ENCODE peak calls at places on chromosomes 3 and 15, in six cellular contexts. N is PC-9, U is fibroblast of the aortic adventitia, A is lower leg skin, O is foreskin fibroblast, B is GM12878. S is an unnamed sample.

GRCh38 chr3:86954226-86954625 is 36.7 kb downstream of the VGLL3 start:
- DNase-seq in O (no peak), N (peak), U (no peak), B (no peak), A (no peak), S (no peak)

GRCh38 chr3:120129718-120130117 is 35.5 kb upstream of the GSK3B start:
- DNase-seq in B (no peak), A (no peak), O (peak), N (no peak), U (no peak), S (no peak)

GRCh38 chr3:138949002-138949418 is 2.0 kb downstream of the FOXL2NB start:
- DNase-seq in U (no peak), N (no peak), B (no peak), A (peak), O (no peak), S (no peak)

GRCh38 chr15:56946150-56946549 is 27.7 kb downstream of the TCF12 start:
- DNase-seq in N (no peak), B (no peak), O (no peak), A (no peak), U (no peak), S (no peak)

GRCh38 chr3:99637381-99638111 is 848 bp upstream of the COL8A1 start:
- DNase-seq in U (peak), A (no peak), O (peak), B (no peak), N (peak), S (peak)

GRCh38 chr3:111286749-111287148 is 215.1 kb downstream of the NECTIN3 start:
- DNase-seq in B (no peak), A (no peak), U (no peak), O (no peak), N (no peak), S (no peak)

GRCh38 chr15:86892774-86893449 is 813.2 kb downstream of the AGBL1 start:
- DNase-seq in N (no peak), U (peak), A (no peak), B (no peak), O (no peak), S (no peak)

GRCh38 chr15:30979457-30979856 is 12.0 kb downstream of the MTMR10 start:
- DNase-seq in N (no peak), A (no peak), O (no peak), B (no peak), U (no peak), S (no peak)

GRCh38 chr3:24119321-24119751 is 174.2 kb downstream of the NR1D2 start:
- DNase-seq in B (no peak), A (no peak), N (peak), O (peak), U (peak), S (no peak)

GRCh38 chr15:95718441-95718840 is 612.1 kb upstream of the NR2F2 start:
- DNase-seq in O (no peak), U (peak), N (no peak), B (no peak), A (no peak), S (no peak)

GRCh38 chr15:85383470-85384148 is 3.2 kb downstream of the AKAP13 start:
- DNase-seq in B (no peak), O (no peak), A (no peak), U (no peak), N (no peak), S (no peak)

GRCh38 chr3:114887806-114888205 is 259.3 kb downstream of the ZBTB20 start:
- DNase-seq in O (peak), U (peak), B (no peak), N (no peak), A (no peak), S (no peak)

GRCh38 chr3:194740859-194741486 is 55.3 kb downstream of the FAM43A start:
- DNase-seq in B (no peak), U (peak), A (no peak), N (peak), O (no peak), S (no peak)

GRCh38 chr3:48832691-48833090 is 15.0 kb downstream of the PRKAR2A start:
- DNase-seq in A (no peak), B (no peak), O (no peak), U (peak), N (no peak), S (no peak)

GRCh38 chr3:126551839-126552687 is 6.7 kb downstream of the C3orf22 start:
- DNase-seq in A (peak), O (no peak), B (no peak), N (no peak), U (no peak), S (peak)

GRCh38 chr15:64222573-64223361 is 59.9 kb upstream of the PPIB start:
- DNase-seq in N (no peak), A (no peak), B (no peak), U (no peak), O (no peak), S (no peak)

GRCh38 chr3:124972457-124972856 is 37.9 kb upstream of the MUC13 start:
- DNase-seq in A (no peak), B (no peak), U (no peak), O (no peak), N (no peak), S (no peak)

GRCh38 chr15:29685156-29686078 is 136.9 kb downstream of the TJP1 start:
- DNase-seq in A (peak), B (no peak), N (no peak), O (peak), U (peak), S (no peak)

GRCh38 chr3:82474711-82475110 is 713.3 kb upstream of the GBE1 start:
- DNase-seq in N (peak), U (no peak), A (no peak), B (no peak), O (peak), S (no peak)

GRCh38 chr3:71857926-71858325 is 73.0 kb upstream of the PROK2 start:
- DNase-seq in U (no peak), B (no peak), A (peak), O (no peak), N (no peak), S (no peak)

GRCh38 chr3:123348-123747 is 73.2 kb upstream of the CHL1 start:
- DNase-seq in O (no peak), B (no peak), N (no peak), U (no peak), A (no peak), S (no peak)

GRCh38 chr3:139758654-139759291 is 81.0 kb upstream of the NMNAT3 start:
- DNase-seq in B (no peak), U (peak), A (no peak), N (no peak), O (no peak), S (no peak)

GRCh38 chr3:174198199-174198598 is 660.9 kb upstream of the NAALADL2 start:
- DNase-seq in N (peak), U (peak), B (no peak), A (no peak), O (peak), S (no peak)

GRCh38 chr3:8319935-8320634 is 181.5 kb upstream of the LMCD1 start:
- DNase-seq in N (peak), O (peak), B (no peak), A (no peak), U (peak), S (no peak)

GRCh38 chr3:52707585-52707984 is 1.7 kb downstream of the SPCS1 start:
- DNase-seq in O (no peak), U (no peak), A (no peak), N (no peak), B (peak), S (no peak)

GRCh38 chr3:52705688-52706686 is at the start of the genes GLT8D1 and SPCS1:
- DNase-seq in U (peak), A (peak), B (no peak), O (peak), N (peak), S (peak)

GRCh38 chr3:52704611-52705437 is 767 bp downstream of the GLT8D1 start:
- DNase-seq in U (no peak), A (no peak), B (no peak), O (no peak), N (peak), S (peak)

GRCh38 chr3:52705438-52705687 is 228 bp downstream of the GLT8D1 start:
- DNase-seq in O (no peak), B (no peak), N (no peak), U (no peak), A (no peak), S (peak)

GRCh38 chr3:52703356-52703755 is 2.2 kb downstream of the GLT8D1 start:
- DNase-seq in A (no peak), U (no peak), N (no peak), O (no peak), B (no peak), S (no peak)
- H3K4me3 ChIP-seq in A (no peak), U (peak), N (no peak), O (peak), B (peak), S (no peak)

GRCh38 chr15:73996267-73996666 is 1.8 kb downstream of the PML start:
- DNase-seq in B (no peak), O (no peak), A (no peak), U (no peak), N (no peak), S (no peak)
- H3K4me3 ChIP-seq in B (peak), O (peak), A (no peak), U (peak), N (peak), S (peak)

GRCh38 chr15:49466119-49466518 is 43.1 kb downstream of the FGF7 start:
- DNase-seq in O (no peak), B (no peak), A (no peak), U (no peak), N (no peak), S (no peak)
- H3K4me3 ChIP-seq in O (no peak), B (no peak), A (no peak), U (peak), N (no peak), S (peak)

GRCh38 chr3:154885016-154885415 is 195.1 kb upstream of the MME start:
- DNase-seq in U (peak), O (peak), N (no peak), A (no peak), B (no peak), S (no peak)
- H3K4me3 ChIP-seq in U (no peak), O (no peak), N (no peak), A (no peak), B (no peak), S (no peak)

GRCh38 chr3:57007513-57008415 is 52.7 kb upstream of the SPATA12 start:
- DNase-seq in N (peak), U (peak), O (peak), B (no peak), A (peak), S (peak)
- H3K4me3 ChIP-seq in N (peak), U (peak), O (no peak), B (no peak), A (no peak), S (no peak)

GRCh38 chr3:42090973-42091731 is at the start of gene TRAK1:
- DNase-seq in A (peak), N (no peak), O (no peak), B (no peak), U (peak), S (no peak)
- H3K4me3 ChIP-seq in A (no peak), N (no peak), O (no peak), B (peak), U (peak), S (peak)

GRCh38 chr3:156682491-156682890 is 8.1 kb downstream of the TIPARP start:
- DNase-seq in B (no peak), N (no peak), O (no peak), U (peak), A (no peak), S (no peak)
- H3K4me3 ChIP-seq in B (peak), N (no peak), O (no peak), U (no peak), A (no peak), S (no peak)

DNA sequence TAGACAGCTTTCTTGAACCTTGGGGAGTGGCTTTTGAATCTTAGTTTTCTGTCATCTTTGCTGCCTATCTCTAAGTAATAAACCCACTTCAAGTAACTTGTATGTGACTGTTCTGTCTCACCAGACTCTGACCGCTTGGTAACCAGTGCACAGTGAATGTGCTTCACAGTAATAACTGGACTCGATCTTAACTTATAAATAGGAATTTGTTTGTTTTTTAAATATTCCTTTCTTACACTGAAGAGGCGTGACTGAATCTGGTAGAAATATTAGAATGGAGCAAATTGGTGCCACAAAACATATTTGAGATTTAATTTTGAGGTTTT is 318.0 kb downstream of the GBE1 start:
- DNase-seq in A (no peak), N (no peak), B (no peak), O (no peak), U (no peak), S (no peak)
- H3K4me3 ChIP-seq in A (no peak), N (no peak), B (no peak), O (no peak), U (no peak), S (no peak)

S was measured in right atrium auricular region.